ENCODE peak calls at places on chromosomes 5 and 9, in five cellular contexts. One of them, this sample, is unnamed.

GRCh38 chr5:1633605-1634336 is 110.0 kb upstream of the LPCAT1 start:
- DNase-seq in brain microvascular endothelial cell: peak; percentile 8
- DNase-seq in pancreas: peak; percentile 72
- DNase-seq in choroid plexus epithelial cell: peak; percentile 42
- DNase-seq in fibroblast of the aortic adventitia: peak; percentile 72
- DNase-seq in this sample: no peak

GRCh38 chr9:8613346-8613825 is 813.8 kb upstream of the DMAC1 start:
- DNase-seq in fibroblast of the aortic adventitia: peak; percentile 50
- DNase-seq in choroid plexus epithelial cell: no peak
- DNase-seq in brain microvascular endothelial cell: no peak
- DNase-seq in pancreas: no peak
- DNase-seq in this sample: no peak

GRCh38 chr5:149809919-149810691 is 80.0 kb downstream of the PPARGC1B start:
- DNase-seq in brain microvascular endothelial cell: no peak
- DNase-seq in fibroblast of the aortic adventitia: no peak
- DNase-seq in choroid plexus epithelial cell: no peak
- DNase-seq in pancreas: no peak
- DNase-seq in this sample: no peak

GRCh38 chr5:31854181-31854624 is 215.3 kb downstream of the PDZD2 start:
- DNase-seq in choroid plexus epithelial cell: peak; percentile 65
- DNase-seq in fibroblast of the aortic adventitia: peak; percentile 2
- DNase-seq in pancreas: peak; percentile 17
- DNase-seq in brain microvascular endothelial cell: no peak
- DNase-seq in this sample: no peak

GRCh38 chr5:1512541-1513291 is 11.0 kb downstream of the LPCAT1 start:
- DNase-seq in brain microvascular endothelial cell: no peak
- DNase-seq in choroid plexus epithelial cell: no peak
- DNase-seq in fibroblast of the aortic adventitia: no peak
- DNase-seq in pancreas: peak; percentile 13
- DNase-seq in this sample: peak; percentile 1

GRCh38 chr5:86152988-86153560 is 464.7 kb upstream of the COX7C start:
- DNase-seq in fibroblast of the aortic adventitia: no peak
- DNase-seq in pancreas: no peak
- DNase-seq in brain microvascular endothelial cell: no peak
- DNase-seq in choroid plexus epithelial cell: no peak
- DNase-seq in this sample: no peak

GRCh38 chr9:124761196-124761595 is 9.9 kb downstream of the NR6A1 start:
- DNase-seq in pancreas: no peak
- DNase-seq in brain microvascular endothelial cell: no peak
- DNase-seq in choroid plexus epithelial cell: no peak
- DNase-seq in fibroblast of the aortic adventitia: no peak
- DNase-seq in this sample: no peak

GRCh38 chr5:116361171-116361967 is 213.3 kb downstream of the SEMA6A start:
- DNase-seq in choroid plexus epithelial cell: peak; percentile 50
- DNase-seq in brain microvascular endothelial cell: peak; percentile 18
- DNase-seq in pancreas: peak; percentile 20
- DNase-seq in fibroblast of the aortic adventitia: no peak
- DNase-seq in this sample: no peak

GRCh38 chr5:982377-983237 is 26.0 kb upstream of the NKD2 start:
- DNase-seq in fibroblast of the aortic adventitia: no peak
- DNase-seq in brain microvascular endothelial cell: no peak
- DNase-seq in pancreas: no peak
- DNase-seq in choroid plexus epithelial cell: no peak
- DNase-seq in this sample: no peak

GRCh38 chr5:56696900-56697299 is 118.4 kb upstream of the MAP3K1 start:
- DNase-seq in pancreas: no peak
- DNase-seq in fibroblast of the aortic adventitia: peak; percentile 10
- DNase-seq in brain microvascular endothelial cell: no peak
- DNase-seq in choroid plexus epithelial cell: peak; percentile 77
- DNase-seq in this sample: no peak

GRCh38 chr5:79346420-79346824 is 110.5 kb downstream of the JMY start:
- DNase-seq in pancreas: no peak
- DNase-seq in choroid plexus epithelial cell: peak; percentile 38
- DNase-seq in brain microvascular endothelial cell: peak; percentile 83
- DNase-seq in fibroblast of the aortic adventitia: peak; percentile 17
- DNase-seq in this sample: no peak

GRCh38 chr5:32446660-32447059 is 2.1 kb upstream of the ZFR start:
- DNase-seq in choroid plexus epithelial cell: no peak
- DNase-seq in brain microvascular endothelial cell: no peak
- DNase-seq in pancreas: no peak
- DNase-seq in fibroblast of the aortic adventitia: no peak
- DNase-seq in this sample: no peak

GRCh38 chr9:72362680-72363139 is 2.3 kb downstream of the ZFAND5 start:
- DNase-seq in brain microvascular endothelial cell: peak; percentile 74
- DNase-seq in pancreas: peak; percentile 74
- DNase-seq in fibroblast of the aortic adventitia: peak; percentile 84
- DNase-seq in choroid plexus epithelial cell: peak; percentile 95
- DNase-seq in this sample: peak; percentile 36

GRCh38 chr5:34804913-34805312 is 34.1 kb upstream of the TTC23L start:
- DNase-seq in pancreas: no peak
- DNase-seq in brain microvascular endothelial cell: no peak
- DNase-seq in fibroblast of the aortic adventitia: no peak
- DNase-seq in choroid plexus epithelial cell: peak; percentile 39
- DNase-seq in this sample: no peak

GRCh38 chr5:28809811-28810750 is 1771.7 kb upstream of the CDH9 start:
- DNase-seq in brain microvascular endothelial cell: no peak
- DNase-seq in choroid plexus epithelial cell: no peak
- DNase-seq in pancreas: no peak
- DNase-seq in fibroblast of the aortic adventitia: no peak
- DNase-seq in this sample: no peak

GRCh38 chr9:119907056-119907455 is 537.8 kb upstream of the BRINP1 start:
- DNase-seq in choroid plexus epithelial cell: no peak
- DNase-seq in pancreas: no peak
- DNase-seq in fibroblast of the aortic adventitia: no peak
- DNase-seq in brain microvascular endothelial cell: no peak
- DNase-seq in this sample: no peak

GRCh38 chr5:142222235-142222880 is 102.5 kb downstream of the SPRY4 start:
- DNase-seq in brain microvascular endothelial cell: no peak
- DNase-seq in fibroblast of the aortic adventitia: no peak
- DNase-seq in pancreas: no peak
- DNase-seq in choroid plexus epithelial cell: no peak
- DNase-seq in this sample: no peak

GRCh38 chr9:93166699-93167098 is 17.2 kb upstream of the WNK2 start:
- DNase-seq in brain microvascular endothelial cell: no peak
- DNase-seq in choroid plexus epithelial cell: no peak
- DNase-seq in fibroblast of the aortic adventitia: no peak
- DNase-seq in pancreas: no peak
- DNase-seq in this sample: no peak

GRCh38 chr9:135969064-135969683 is 8.0 kb upstream of the UBAC1 start:
- DNase-seq in pancreas: no peak
- DNase-seq in brain microvascular endothelial cell: no peak
- DNase-seq in choroid plexus epithelial cell: no peak
- DNase-seq in fibroblast of the aortic adventitia: peak; percentile 28
- DNase-seq in this sample: no peak

GRCh38 chr5:179345429-179346321 is at the start of gene ADAMTS2:
- DNase-seq in pancreas: peak; percentile 42
- DNase-seq in fibroblast of the aortic adventitia: peak; percentile 47
- DNase-seq in choroid plexus epithelial cell: peak; percentile 68
- DNase-seq in brain microvascular endothelial cell: peak; percentile 40
- DNase-seq in this sample: no peak

GRCh38 chr9:130463763-130464745 is 19.3 kb downstream of the ASS1 start:
- DNase-seq in brain microvascular endothelial cell: no peak
- DNase-seq in fibroblast of the aortic adventitia: no peak
- DNase-seq in pancreas: no peak
- DNase-seq in choroid plexus epithelial cell: no peak
- DNase-seq in this sample: no peak

GRCh38 chr5:151228986-151229385 is 5.1 kb upstream of the CCDC69 start:
- DNase-seq in fibroblast of the aortic adventitia: no peak
- DNase-seq in brain microvascular endothelial cell: no peak
- DNase-seq in choroid plexus epithelial cell: no peak
- DNase-seq in pancreas: no peak
- DNase-seq in this sample: no peak

GRCh38 chr5:138107213-138107612 is 23.4 kb downstream of the WNT8A start:
- DNase-seq in pancreas: no peak
- DNase-seq in brain microvascular endothelial cell: no peak
- DNase-seq in choroid plexus epithelial cell: no peak
- DNase-seq in fibroblast of the aortic adventitia: no peak
- DNase-seq in this sample: no peak

GRCh38 chr5:138103321-138103637 is 19.4 kb downstream of the WNT8A start:
- DNase-seq in pancreas: no peak
- DNase-seq in fibroblast of the aortic adventitia: no peak
- DNase-seq in brain microvascular endothelial cell: no peak
- DNase-seq in choroid plexus epithelial cell: no peak
- DNase-seq in this sample: no peak

GRCh38 chr5:138109463-138110265 is 25.8 kb downstream of the WNT8A start:
- DNase-seq in brain microvascular endothelial cell: peak; percentile 14
- DNase-seq in pancreas: no peak
- DNase-seq in fibroblast of the aortic adventitia: no peak
- DNase-seq in choroid plexus epithelial cell: no peak
- DNase-seq in this sample: no peak

GRCh38 chr5:138102454-138103320 is 18.9 kb downstream of the WNT8A start:
- DNase-seq in fibroblast of the aortic adventitia: no peak
- DNase-seq in pancreas: no peak
- DNase-seq in brain microvascular endothelial cell: no peak
- DNase-seq in choroid plexus epithelial cell: no peak
- DNase-seq in this sample: no peak

GRCh38 chr5:138105709-138106108 is 21.9 kb downstream of the WNT8A start:
- DNase-seq in brain microvascular endothelial cell: no peak
- DNase-seq in choroid plexus epithelial cell: no peak
- DNase-seq in pancreas: no peak
- DNase-seq in fibroblast of the aortic adventitia: no peak
- DNase-seq in this sample: no peak
- TF ChIP-seq CTCF in brain microvascular endothelial cell: no peak
- TF ChIP-seq CTCF in choroid plexus epithelial cell: no peak
- TF ChIP-seq CTCF in pancreas: no peak
- TF ChIP-seq CTCF in fibroblast of the aortic adventitia: no peak
- TF ChIP-seq CTCF in this sample: no peak

GRCh38 chr5:76972670-76973069 is 19.8 kb downstream of the CRHBP start:
- DNase-seq in pancreas: no peak
- DNase-seq in choroid plexus epithelial cell: no peak
- DNase-seq in brain microvascular endothelial cell: no peak
- DNase-seq in fibroblast of the aortic adventitia: no peak
- DNase-seq in this sample: no peak

GRCh38 chr5:76974768-76975167 is 21.9 kb downstream of the CRHBP start:
- DNase-seq in brain microvascular endothelial cell: no peak
- DNase-seq in choroid plexus epithelial cell: no peak
- DNase-seq in pancreas: no peak
- DNase-seq in fibroblast of the aortic adventitia: no peak
- DNase-seq in this sample: no peak

DNA sequence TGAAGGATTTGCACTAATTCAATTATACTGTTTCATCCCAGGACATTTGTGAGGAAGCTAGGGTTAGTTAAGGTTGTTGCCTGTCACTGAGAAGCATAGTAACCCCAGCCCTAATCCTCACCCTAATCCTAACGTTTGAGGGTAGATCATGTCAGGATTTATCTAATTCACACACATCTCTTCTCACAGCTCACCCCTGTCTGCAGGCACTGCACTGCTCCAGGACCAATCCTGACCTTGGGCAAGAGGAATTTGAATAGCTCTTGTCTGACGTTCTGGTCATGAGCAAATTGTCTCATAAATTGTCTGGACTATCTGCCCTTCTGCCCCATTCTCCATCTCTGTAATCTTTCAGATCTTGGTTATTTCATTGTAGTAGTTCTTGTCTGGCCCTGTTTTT is 18.6 kb downstream of the CRHBP start:
- DNase-seq in fibroblast of the aortic adventitia: no peak
- DNase-seq in pancreas: no peak
- DNase-seq in choroid plexus epithelial cell: peak; percentile 23
- DNase-seq in brain microvascular endothelial cell: no peak
- DNase-seq in this sample: no peak
- TF ChIP-seq CTCF in fibroblast of the aortic adventitia: no peak
- TF ChIP-seq CTCF in pancreas: no peak
- TF ChIP-seq CTCF in choroid plexus epithelial cell: no peak
- TF ChIP-seq CTCF in brain microvascular endothelial cell: no peak
- TF ChIP-seq CTCF in this sample: no peak

GRCh38 chr9:103872811-103873210 is 221.3 kb upstream of the SMC2 start:
- DNase-seq in brain microvascular endothelial cell: no peak
- DNase-seq in fibroblast of the aortic adventitia: no peak
- DNase-seq in choroid plexus epithelial cell: no peak
- DNase-seq in pancreas: no peak
- DNase-seq in this sample: no peak
- TF ChIP-seq CTCF in brain microvascular endothelial cell: no peak
- TF ChIP-seq CTCF in fibroblast of the aortic adventitia: no peak
- TF ChIP-seq CTCF in choroid plexus epithelial cell: no peak
- TF ChIP-seq CTCF in pancreas: no peak
- TF ChIP-seq CTCF in this sample: no peak

DNA sequence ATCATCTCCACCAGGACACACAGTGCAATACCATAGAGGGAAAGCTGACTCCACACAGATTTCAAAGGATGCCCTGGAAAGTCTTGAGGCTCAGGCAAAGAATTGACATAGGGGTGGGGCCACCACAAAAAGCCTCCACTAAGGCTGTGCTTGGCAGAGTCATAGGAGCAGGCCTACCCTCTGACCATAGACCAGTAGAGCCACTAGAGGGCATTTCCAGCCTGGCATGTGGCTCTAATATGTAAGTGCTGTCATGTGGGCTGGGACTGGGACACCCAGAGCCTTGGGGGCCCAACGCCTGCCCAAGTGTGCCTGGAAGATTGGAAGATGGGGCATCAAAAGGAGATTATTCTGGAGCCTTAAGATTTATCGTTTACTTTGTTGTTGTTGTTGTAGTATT is 726.0 kb downstream of the DNAH5 start:
- DNase-seq in brain microvascular endothelial cell: no peak
- DNase-seq in choroid plexus epithelial cell: no peak
- DNase-seq in fibroblast of the aortic adventitia: peak; percentile 3
- DNase-seq in pancreas: no peak
- DNase-seq in this sample: no peak
- TF ChIP-seq CTCF in brain microvascular endothelial cell: peak; percentile 16
- TF ChIP-seq CTCF in choroid plexus epithelial cell: no peak
- TF ChIP-seq CTCF in fibroblast of the aortic adventitia: peak; percentile 16
- TF ChIP-seq CTCF in pancreas: no peak
- TF ChIP-seq CTCF in this sample: no peak

GRCh38 chr9:96419691-96419969 is 1.5 kb upstream of the ZNF367 start:
- DNase-seq in brain microvascular endothelial cell: no peak
- DNase-seq in pancreas: no peak
- DNase-seq in fibroblast of the aortic adventitia: no peak
- DNase-seq in choroid plexus epithelial cell: no peak
- DNase-seq in this sample: no peak

GRCh38 chr9:96418920-96419690 is 935 bp upstream of the ZNF367 start:
- DNase-seq in brain microvascular endothelial cell: peak; percentile 3
- DNase-seq in fibroblast of the aortic adventitia: peak; percentile 40
- DNase-seq in pancreas: peak; percentile 65
- DNase-seq in choroid plexus epithelial cell: peak; percentile 33
- DNase-seq in this sample: no peak

GRCh38 chr9:96417051-96417586 is 1.1 kb downstream of the ZNF367 start:
- DNase-seq in pancreas: peak; percentile 88
- DNase-seq in brain microvascular endothelial cell: peak; percentile 66
- DNase-seq in fibroblast of the aortic adventitia: peak; percentile 64
- DNase-seq in choroid plexus epithelial cell: peak; percentile 73
- DNase-seq in this sample: peak; percentile 52

GRCh38 chr9:96417610-96418073 is 528 bp downstream of the ZNF367 start:
- DNase-seq in choroid plexus epithelial cell: no peak
- DNase-seq in fibroblast of the aortic adventitia: no peak
- DNase-seq in pancreas: no peak
- DNase-seq in brain microvascular endothelial cell: no peak
- DNase-seq in this sample: no peak

GRCh38 chr9:96418074-96418919 is at the start of gene ZNF367:
- DNase-seq in brain microvascular endothelial cell: peak; percentile 96
- DNase-seq in fibroblast of the aortic adventitia: peak; percentile 96
- DNase-seq in choroid plexus epithelial cell: peak; percentile 99
- DNase-seq in pancreas: peak; percentile 98
- DNase-seq in this sample: peak; percentile 95
- TF ChIP-seq CTCF in brain microvascular endothelial cell: no peak
- TF ChIP-seq CTCF in fibroblast of the aortic adventitia: no peak
- TF ChIP-seq CTCF in choroid plexus epithelial cell: no peak
- TF ChIP-seq CTCF in pancreas: no peak
- TF ChIP-seq CTCF in this sample: no peak